ENCODE peak calls at places on chromosomes 13 and 19, in four cellular contexts. S is GM23248, V is K562, N is fibroblast of lung. L is an unnamed sample. For H3K27me3, the result is how much of the 10 kb centered on the place peaks cover.

GRCh38 chr13:29515372-29515771 is 80.1 kb downstream of the SLC7A1 start:
- DNase-seq in S (peak), V (no peak), N (no peak), L (no peak)

GRCh38 chr19:57888494-57889231 is at the start of gene ZNF814:
- DNase-seq in S (peak), V (peak), N (peak), L (no peak)

GRCh38 chr13:68176486-68176885 is 946.4 kb upstream of the PCDH9 start:
- DNase-seq in S (peak), V (no peak), N (peak), L (peak)

GRCh38 chr13:89763011-89763410 is 1584.5 kb upstream of the MIR17HG start:
- DNase-seq in S (no peak), V (no peak), N (peak), L (peak)

GRCh38 chr13:28537149-28537548 is 42.2 kb upstream of the FLT1 start:
- DNase-seq in S (no peak), V (no peak), N (no peak), L (no peak)

GRCh38 chr13:101649490-101650126 is 197.1 kb downstream of the ITGBL1 start:
- DNase-seq in S (peak), V (no peak), N (peak), L (peak)

GRCh38 chr19:2042485-2043268 is 8.4 kb downstream of the MKNK2 start:
- DNase-seq in S (no peak), V (no peak), N (no peak), L (no peak)

GRCh38 chr13:35489050-35489449 is 12.6 kb upstream of the MAB21L1 start:
- DNase-seq in S (no peak), V (no peak), N (no peak), L (no peak)

GRCh38 chr19:10286803-10287737 is at the start of gene ICAM4:
- DNase-seq in S (peak), V (peak), N (peak), L (no peak)

GRCh38 chr19:46000497-46001246 is 5.4 kb downstream of the CCDC61 start:
- DNase-seq in S (peak), V (peak), N (no peak), L (no peak)

GRCh38 chr19:7729831-7730285 is 2.1 kb downstream of the CLEC4G start:
- DNase-seq in S (no peak), V (no peak), N (no peak), L (no peak)

GRCh38 chr13:30125422-30126073 is 181.8 kb downstream of the KATNAL1 start:
- DNase-seq in S (peak), V (no peak), N (peak), L (peak)

GRCh38 chr19:14398563-14398962 is 17.3 kb downstream of the ADGRE5 start:
- DNase-seq in S (no peak), V (no peak), N (no peak), L (no peak)

GRCh38 chr13:89746554-89746953 is 1600.9 kb upstream of the MIR17HG start:
- DNase-seq in S (no peak), V (no peak), N (no peak), L (no peak)

GRCh38 chr19:48959341-48960239 is 4.9 kb downstream of the BAX start:
- DNase-seq in S (no peak), V (no peak), N (no peak), L (no peak)

GRCh38 chr19:10593820-10594637 is 6.9 kb upstream of the AP1M2 start:
- DNase-seq in S (no peak), V (peak), N (no peak), L (no peak)

GRCh38 chr13:33785384-33785783 is 32.6 kb upstream of the RFC3 start:
- DNase-seq in S (no peak), V (peak), N (no peak), L (no peak)

GRCh38 chr13:27022571-27023311 is 148.9 kb downstream of the USP12 start:
- DNase-seq in S (no peak), V (no peak), N (peak), L (peak)

GRCh38 chr19:58009666-58010301 is 7.2 kb upstream of the ZNF606 start:
- DNase-seq in S (peak), V (peak), N (peak), L (peak)

GRCh38 chr13:102517959-102518358 is 78.8 kb upstream of the TPP2 start:
- DNase-seq in S (peak), V (no peak), N (no peak), L (no peak)

GRCh38 chr19:2150794-2151338 is 500 bp downstream of the AP3D1 start:
- DNase-seq in S (no peak), V (peak), N (no peak), L (no peak)

GRCh38 chr13:71870036-71870435 is 3.0 kb upstream of the DACH1 start:
- DNase-seq in S (no peak), V (no peak), N (no peak), L (no peak)

GRCh38 chr19:10617409-10618121 is 7.8 kb upstream of the SLC44A2 start:
- DNase-seq in S (peak), V (peak), N (peak), L (peak)

GRCh38 chr13:36814465-36814864 is 4.6 kb upstream of the RFXAP start:
- DNase-seq in S (no peak), V (no peak), N (no peak), L (no peak)

GRCh38 chr19:14507704-14508246 is 10.4 kb downstream of the DNAJB1 start:
- DNase-seq in S (peak), V (no peak), N (peak), L (peak)

GRCh38 chr19:29526730-29527499 is 1.1 kb downstream of the VSTM2B start:
- DNase-seq in S (peak), V (peak), N (no peak), L (no peak)

GRCh38 chr19:6501740-6502648 is at the start of gene TUBB4A:
- DNase-seq in S (no peak), V (peak), N (no peak), L (peak)
- TF ChIP-seq EZH2 in S (no peak), V (no peak), N (no peak), L (no peak)

GRCh38 chr19:4744451-4745170 is 21.0 kb upstream of the DPP9 start:
- DNase-seq in S (peak), V (peak), N (peak), L (peak)
- H3K4me2 ChIP-seq in S (peak), V (no peak), N (peak), L (peak)

DNA sequence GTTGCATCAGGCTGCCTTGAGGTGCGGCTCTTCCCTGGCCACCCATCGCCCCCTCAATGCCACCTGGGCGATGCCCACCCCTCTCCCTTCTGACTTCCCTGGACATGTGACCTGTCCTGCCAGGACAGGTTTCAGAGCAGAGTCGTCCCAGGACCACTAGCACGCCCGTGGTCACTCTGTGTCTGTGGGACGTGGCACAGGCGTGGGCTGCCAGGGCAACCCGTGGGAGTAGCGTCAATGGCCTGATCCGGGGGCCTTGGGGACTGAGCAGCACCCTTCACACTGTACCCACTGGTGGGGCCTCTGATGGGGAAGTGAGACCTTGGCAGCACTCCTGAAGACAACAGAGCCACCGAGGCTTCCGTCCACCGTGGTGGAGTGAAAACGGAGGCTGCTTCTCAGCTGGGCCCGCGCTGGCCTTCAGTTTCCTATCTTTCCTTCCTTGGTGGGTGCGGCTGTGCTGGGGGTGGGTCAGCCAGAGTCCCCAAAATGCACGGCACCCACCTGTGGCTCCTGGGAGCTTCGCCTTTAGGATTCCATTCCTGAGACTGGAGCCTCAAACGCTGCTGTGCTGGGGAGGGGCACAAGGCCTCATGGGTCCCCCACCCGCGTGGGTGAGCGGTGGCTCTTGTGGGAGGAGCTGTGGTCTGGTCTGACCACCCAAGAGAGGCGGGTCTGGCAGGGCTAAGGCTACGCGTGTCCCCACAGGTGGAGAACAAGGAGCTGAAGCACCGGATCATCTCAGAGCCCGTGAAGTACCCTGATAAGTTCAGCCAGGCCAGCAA is 26.7 kb upstream of the TMEM255B start:
- DNase-seq in S (no peak), V (no peak), N (no peak), L (no peak)
- H3K27me3 ChIP-seq in S (under half), V (under half), N (under half), L (under half)

DNA sequence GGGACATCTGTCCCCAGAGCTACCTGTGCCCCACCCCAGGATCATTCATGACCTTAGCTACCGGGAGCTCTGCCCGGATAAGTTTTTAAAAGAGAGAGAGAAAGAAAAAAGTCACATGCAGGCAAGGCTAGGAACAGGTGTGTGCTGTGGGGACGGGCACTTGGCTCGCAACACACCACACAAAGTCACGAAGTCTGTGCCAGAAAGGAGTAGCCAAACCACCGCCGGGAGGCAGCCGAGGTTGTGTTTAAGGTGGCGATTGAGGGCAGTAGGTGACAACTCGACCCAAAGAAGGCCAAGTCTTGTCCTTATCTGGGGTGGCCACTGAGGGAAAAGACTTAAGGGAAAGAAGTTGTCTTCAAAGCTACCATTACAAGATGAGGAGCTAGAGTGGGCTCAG is 4.6 kb upstream of the TSHZ3 start:
- DNase-seq in S (no peak), V (no peak), N (no peak), L (no peak)
- TF ChIP-seq EZH2 in S (no peak), V (no peak), N (no peak), L (no peak)

GRCh38 chr19:35205733-35206323 is 22.7 kb downstream of the FAM187B start:
- DNase-seq in S (no peak), V (no peak), N (no peak), L (no peak)

GRCh38 chr19:35202722-35203674 is 25.5 kb downstream of the FAM187B start:
- DNase-seq in S (no peak), V (no peak), N (no peak), L (no peak)

GRCh38 chr19:35206379-35206778 is 22.2 kb downstream of the FAM187B start:
- DNase-seq in S (no peak), V (no peak), N (no peak), L (no peak)

GRCh38 chr19:35206855-35207254 is 21.7 kb downstream of the FAM187B start:
- DNase-seq in S (no peak), V (no peak), N (no peak), L (no peak)

GRCh38 chr19:35204799-35205732 is 23.5 kb downstream of the FAM187B start:
- DNase-seq in S (no peak), V (no peak), N (no peak), L (no peak)
- H3K4me2 ChIP-seq in S (no peak), V (peak), N (no peak), L (no peak)

GRCh38 chr13:78586706-78587105 is 16.6 kb downstream of the POU4F1 start:
- DNase-seq in S (no peak), V (peak), N (peak), L (no peak)

GRCh38 chr13:78589206-78589605 is 14.1 kb downstream of the POU4F1 start:
- DNase-seq in S (peak), V (peak), N (peak), L (peak)

GRCh38 chr13:78593129-78593528 is 10.2 kb downstream of the POU4F1 start:
- DNase-seq in S (no peak), V (no peak), N (no peak), L (no peak)

DNA sequence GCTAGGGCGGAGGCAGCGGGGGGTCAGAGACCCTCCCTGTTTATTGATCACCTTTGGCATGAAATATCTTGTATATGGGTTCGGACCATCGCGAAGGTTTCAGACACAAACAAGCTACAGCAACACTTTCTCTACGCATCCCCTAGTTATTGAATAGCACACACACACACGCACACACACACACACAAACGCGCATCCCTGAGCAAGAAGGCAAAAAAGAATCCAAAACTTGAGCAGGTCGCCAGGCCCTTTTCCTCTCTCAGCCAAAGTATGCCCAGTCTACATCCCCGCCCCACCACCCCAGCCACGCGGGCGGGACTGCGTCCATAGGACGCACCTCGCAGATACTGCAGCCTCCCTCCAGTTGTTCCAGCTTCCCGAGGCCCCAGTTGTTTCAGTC is 16.0 kb downstream of the POU4F1 start:
- DNase-seq in S (no peak), V (no peak), N (no peak), L (no peak)
- H3K27me3 ChIP-seq in S (half or more), V (under half), N (under half), L (under half)